ENCODE peak calls at places on chromosomes 5 and 9, in seven cellular contexts. N is T-helper 2 cell; I is stimulated activated CD4-positive, alpha-beta T cell treated with anti-CD3 and anti-CD28 coated beads, Interleukin-2, amount 100 ng/mL, for 48 hours; M is adipocyte; O is mucosa of gallbladder; L is skeletal muscle cell; D is activated CD8-positive, alpha-beta memory T cell treated with anti-CD3 and anti-CD28 coated beads for 24 hours. W is an unnamed sample.

GRCh38 chr9:80553986-80554715 is 982.4 kb downstream of the TLE4 start:
- DNase-seq in N (no peak), I (no peak), M (no peak), O (no peak), L (no peak), D (no peak), W (no peak)

GRCh38 chr5:115461506-115462290 is 82.9 kb downstream of the FEM1C start:
- DNase-seq in N (no peak), I (peak), M (peak), O (no peak), L (peak), D (no peak), W (no peak)

GRCh38 chr5:150507283-150508020 is 479 bp upstream of the NDST1 start:
- DNase-seq in N (no peak), I (no peak), M (no peak), O (no peak), L (no peak), D (no peak), W (no peak)

GRCh38 chr9:106893088-106893487 is 30.1 kb downstream of the ZNF462 start:
- DNase-seq in N (no peak), I (no peak), M (peak), O (no peak), L (no peak), D (no peak), W (no peak)

GRCh38 chr9:6171667-6172066 is 43.9 kb upstream of the IL33 start:
- DNase-seq in N (no peak), I (no peak), M (peak), O (no peak), L (no peak), D (no peak), W (no peak)

GRCh38 chr5:31982661-31983060 is 191.5 kb downstream of the GOLPH3 start:
- DNase-seq in N (no peak), I (no peak), M (peak), O (no peak), L (no peak), D (no peak), W (no peak)

GRCh38 chr9:123982535-123982934 is 29.0 kb upstream of the LHX2 start:
- DNase-seq in N (no peak), I (no peak), M (no peak), O (no peak), L (no peak), D (no peak), W (no peak)

GRCh38 chr5:113060410-113061025 is 83.9 kb downstream of the DCP2 start:
- DNase-seq in N (no peak), I (no peak), M (no peak), O (no peak), L (no peak), D (no peak), W (no peak)

GRCh38 chr9:123401879-123402513 is 46.0 kb downstream of the CRB2 start:
- DNase-seq in N (no peak), I (no peak), M (peak), O (no peak), L (no peak), D (no peak), W (no peak)

GRCh38 chr5:154189819-154190651 is 498 bp upstream of the GALNT10 start:
- DNase-seq in N (peak), I (peak), M (peak), O (peak), L (no peak), D (peak), W (peak)

GRCh38 chr5:108636135-108636888 is 111.4 kb upstream of the FER start:
- DNase-seq in N (no peak), I (no peak), M (no peak), O (no peak), L (no peak), D (no peak), W (no peak)

GRCh38 chr9:136131629-136132499 is 13.2 kb upstream of the TMEM250 start:
- DNase-seq in N (no peak), I (no peak), M (no peak), O (no peak), L (no peak), D (no peak), W (no peak)

GRCh38 chr5:73337586-73337985 is 111.0 kb downstream of the FOXD1 start:
- DNase-seq in N (no peak), I (no peak), M (peak), O (no peak), L (no peak), D (no peak), W (no peak)

GRCh38 chr9:34010979-34011378 is 37.7 kb downstream of the UBAP2 start:
- DNase-seq in N (no peak), I (no peak), M (peak), O (no peak), L (no peak), D (no peak), W (no peak)

GRCh38 chr5:141788296-141788980 is 89.8 kb downstream of the PCDH1 start:
- DNase-seq in N (no peak), I (no peak), M (no peak), O (no peak), L (no peak), D (no peak), W (no peak)

GRCh38 chr9:28135571-28135970 is 562.3 kb upstream of the C9orf72 start:
- DNase-seq in N (no peak), I (no peak), M (no peak), O (no peak), L (no peak), D (no peak), W (no peak)

GRCh38 chr5:16539169-16539666 is 73.6 kb upstream of the ZNF622 start:
- DNase-seq in N (no peak), I (no peak), M (peak), O (peak), L (peak), D (no peak), W (peak)

GRCh38 chr5:78776637-78777036 is 128.1 kb upstream of the LHFPL2 start:
- DNase-seq in N (no peak), I (no peak), M (no peak), O (no peak), L (no peak), D (no peak), W (no peak)

GRCh38 chr5:92371889-92372235 is 988.7 kb upstream of the ARRDC3 start:
- DNase-seq in N (no peak), I (no peak), M (no peak), O (no peak), L (no peak), D (no peak), W (no peak)

GRCh38 chr5:169581580-169582227 is 1.9 kb upstream of the SPDL1 start:
- DNase-seq in N (peak), I (peak), M (peak), O (peak), L (no peak), D (peak), W (peak)

GRCh38 chr9:133122935-133123611 is 2.0 kb upstream of the RALGDS start:
- DNase-seq in N (no peak), I (no peak), M (no peak), O (no peak), L (no peak), D (no peak), W (no peak)

GRCh38 chr9:100492952-100493351 is 20.0 kb downstream of the TMEFF1 start:
- DNase-seq in N (no peak), I (no peak), M (peak), O (no peak), L (peak), D (no peak), W (no peak)

GRCh38 chr5:95717439-95717838 is 13.7 kb upstream of the RHOBTB3 start:
- DNase-seq in N (no peak), I (no peak), M (no peak), O (no peak), L (no peak), D (no peak), W (no peak)

GRCh38 chr5:14615365-14615764 is 33.8 kb downstream of the OTULINL start:
- DNase-seq in N (no peak), I (no peak), M (no peak), O (no peak), L (no peak), D (no peak), W (no peak)

GRCh38 chr9:126491256-126491879 is 122.4 kb upstream of the LMX1B start:
- DNase-seq in N (peak), I (peak), M (peak), O (peak), L (no peak), D (no peak), W (peak)

GRCh38 chr9:100739666-100740065 is 161.8 kb downstream of the CAVIN4 start:
- DNase-seq in N (no peak), I (no peak), M (no peak), O (no peak), L (no peak), D (no peak), W (no peak)

GRCh38 chr9:19050637-19051591 is 1.7 kb downstream of the RRAGA start:
- DNase-seq in N (no peak), I (no peak), M (no peak), O (no peak), L (no peak), D (no peak), W (no peak)

GRCh38 chr9:70986984-70987383 is 134.4 kb downstream of the TRPM3 start:
- DNase-seq in N (no peak), I (no peak), M (no peak), O (no peak), L (no peak), D (no peak), W (no peak)

GRCh38 chr5:135216813-135217154 is 182.2 kb downstream of the MACROH2A1 start:
- DNase-seq in N (no peak), I (no peak), M (no peak), O (no peak), L (no peak), D (no peak), W (no peak)

GRCh38 chr5:61842840-61843239 is 463.2 kb upstream of the KIF2A start:
- DNase-seq in N (no peak), I (no peak), M (no peak), O (no peak), L (no peak), D (no peak), W (no peak)

GRCh38 chr9:73684601-73685000 is 532.9 kb downstream of the ANXA1 start:
- DNase-seq in N (no peak), I (no peak), M (peak), O (no peak), L (peak), D (no peak), W (no peak)

GRCh38 chr5:147418613-147419012 is 91.3 kb downstream of the DPYSL3 start:
- DNase-seq in N (no peak), I (no peak), M (no peak), O (no peak), L (no peak), D (no peak), W (no peak)

GRCh38 chr5:140883373-140883772 is 1.4 kb downstream of the PCDHA13 start:
- DNase-seq in N (no peak), I (no peak), M (no peak), O (no peak), L (no peak), D (no peak), W (no peak)

GRCh38 chr5:112735702-112736101 is 2.0 kb upstream of the APC start:
- DNase-seq in N (no peak), I (no peak), M (peak), O (no peak), L (peak), D (no peak), W (no peak)

GRCh38 chr9:78397045-78397843 is 100.3 kb downstream of the PSAT1 start:
- DNase-seq in N (no peak), I (no peak), M (no peak), O (no peak), L (no peak), D (no peak), W (no peak)

GRCh38 chr5:174553556-174553955 is 170.8 kb upstream of the MSX2 start:
- DNase-seq in N (no peak), I (no peak), M (no peak), O (no peak), L (no peak), D (no peak), W (no peak)

GRCh38 chr5:95238560-95239325 is 46.2 kb downstream of the MCTP1 start:
- DNase-seq in N (no peak), I (no peak), M (peak), O (no peak), L (peak), D (no peak), W (no peak)

GRCh38 chr9:14347408-14348224 is 33.7 kb upstream of the NFIB start:
- DNase-seq in N (no peak), I (no peak), M (peak), O (no peak), L (no peak), D (no peak), W (no peak)